ENCODE peak calls at places on chromosome 14, in ten cellular contexts. K is fibroblast of mammary gland; Q is CD8-positive, alpha-beta memory T cell; O is stomach; S is GM20000; J is stimulated activated CD4-positive, alpha-beta T cell treated with anti-CD3 and anti-CD28 coated beads, Interleukin-4, amount 100 ng/mL, for 4 hours; E is NCI-H2081; X is T-helper 2 cell; Y is activated T-helper 1 cell treated with anti-CD3 and anti-CD28 coated beads, Interleukin-12 subunit alpha, Interleukin-12 subunit beta, Interleukin-2, Interleukin-4 antibody, amounts not matched to agents 30 ng/mL and 10 ng/mL and 1 ng/mL, durations not matched to agents 14 hours and 24 hours and 36 hours; L is heart right ventricle. A is an unnamed sample.

GRCh38 chr14:102917469-102918211 is 4.8 kb upstream of the AMN start:
- DNase-seq in K (peak), Q (peak), O (peak), S (peak), J (peak), E (peak), X (peak), Y (peak), L (peak), A (peak)

GRCh38 chr14:87286826-87287225 is 706.2 kb downstream of the GALC start:
- DNase-seq in K (no peak), Q (no peak), O (no peak), S (no peak), J (no peak), E (no peak), X (no peak), Y (no peak), L (no peak), A (no peak)

GRCh38 chr14:72649603-72650227 is 244.2 kb downstream of the DPF3 start:
- DNase-seq in K (no peak), Q (no peak), O (no peak), S (no peak), J (no peak), E (no peak), X (no peak), Y (no peak), L (no peak), A (no peak)

GRCh38 chr14:100861188-100861936 is 35.4 kb downstream of the MEG3 start:
- DNase-seq in K (peak), Q (peak), O (no peak), S (no peak), J (no peak), E (no peak), X (no peak), Y (no peak), L (no peak), A (no peak)

GRCh38 chr14:31253746-31254471 is 46.3 kb upstream of the HECTD1 start:
- DNase-seq in K (no peak), Q (no peak), O (no peak), S (no peak), J (no peak), E (no peak), X (no peak), Y (no peak), L (no peak), A (no peak)

GRCh38 chr14:25150934-25151790 is 101.2 kb upstream of the STXBP6 start:
- DNase-seq in K (peak), Q (no peak), O (no peak), S (peak), J (no peak), E (peak), X (no peak), Y (no peak), L (no peak), A (no peak)

GRCh38 chr14:65185859-65186258 is 83.5 kb upstream of the MAX start:
- DNase-seq in K (no peak), Q (no peak), O (no peak), S (no peak), J (no peak), E (no peak), X (no peak), Y (no peak), L (no peak), A (no peak)

GRCh38 chr14:78985668-78986073 is 815.5 kb downstream of the NRXN3 start:
- DNase-seq in K (peak), Q (no peak), O (no peak), S (no peak), J (no peak), E (peak), X (no peak), Y (no peak), L (no peak), A (no peak)

GRCh38 chr14:20631023-20631820 is 10.3 kb downstream of the OR6S1 start:
- DNase-seq in K (peak), Q (peak), O (peak), S (no peak), J (peak), E (peak), X (peak), Y (no peak), L (no peak), A (no peak)

GRCh38 chr14:88986146-88986841 is 161.8 kb downstream of the TTC8 start:
- DNase-seq in K (peak), Q (no peak), O (no peak), S (no peak), J (no peak), E (no peak), X (no peak), Y (no peak), L (peak), A (no peak)

GRCh38 chr14:95346266-95346665 is 26.6 kb upstream of the CLMN start:
- DNase-seq in K (no peak), Q (no peak), O (no peak), S (no peak), J (no peak), E (no peak), X (no peak), Y (no peak), L (no peak), A (no peak)

GRCh38 chr14:102873546-102874061 is 48.9 kb upstream of the AMN start:
- DNase-seq in K (no peak), Q (no peak), O (no peak), S (no peak), J (no peak), E (no peak), X (no peak), Y (no peak), L (no peak), A (no peak)

GRCh38 chr14:55976619-55977018 is 141.6 kb upstream of the PELI2 start:
- DNase-seq in K (no peak), Q (no peak), O (no peak), S (no peak), J (no peak), E (peak), X (no peak), Y (no peak), L (no peak), A (no peak)

GRCh38 chr14:31941487-31941886 is 135.6 kb upstream of the ARHGAP5 start:
- DNase-seq in K (no peak), Q (no peak), O (no peak), S (no peak), J (no peak), E (no peak), X (no peak), Y (no peak), L (no peak), A (no peak)

GRCh38 chr14:55051426-55052258 is at the start of gene MAPK1IP1L:
- DNase-seq in K (peak), Q (peak), O (peak), S (peak), J (peak), E (peak), X (peak), Y (peak), L (peak), A (peak)

GRCh38 chr14:89509891-89510290 is 92.9 kb upstream of the FOXN3 start:
- DNase-seq in K (peak), Q (no peak), O (no peak), S (no peak), J (no peak), E (no peak), X (no peak), Y (no peak), L (no peak), A (no peak)

GRCh38 chr14:26427059-26427458 is 170.8 kb downstream of the NOVA1 start:
- DNase-seq in K (peak), Q (no peak), O (no peak), S (no peak), J (no peak), E (no peak), X (no peak), Y (no peak), L (no peak), A (no peak)

GRCh38 chr14:89258728-89259273 is 158.2 kb downstream of the FOXN3 start:
- DNase-seq in K (no peak), Q (no peak), O (no peak), S (peak), J (no peak), E (no peak), X (no peak), Y (no peak), L (no peak), A (no peak)

GRCh38 chr14:67449096-67449495 is 37.1 kb upstream of the PLEK2 start:
- DNase-seq in K (no peak), Q (no peak), O (no peak), S (no peak), J (no peak), E (no peak), X (no peak), Y (no peak), L (no peak), A (no peak)

GRCh38 chr14:34345718-34346465 is 116.1 kb downstream of the SPTSSA start:
- DNase-seq in K (no peak), Q (no peak), O (no peak), S (no peak), J (no peak), E (no peak), X (no peak), Y (no peak), L (no peak), A (no peak)

GRCh38 chr14:101812071-101812470 is 50.6 kb downstream of the PPP2R5C start:
- DNase-seq in K (no peak), Q (no peak), O (no peak), S (no peak), J (no peak), E (no peak), X (no peak), Y (no peak), L (peak), A (no peak)

GRCh38 chr14:51167587-51168219 is 72.3 kb upstream of the TMX1 start:
- DNase-seq in K (peak), Q (no peak), O (no peak), S (no peak), J (no peak), E (no peak), X (no peak), Y (no peak), L (no peak), A (no peak)

GRCh38 chr14:50064993-50065392 is 51.4 kb downstream of the VCPKMT start:
- DNase-seq in K (peak), Q (peak), O (peak), S (peak), J (no peak), E (no peak), X (peak), Y (peak), L (no peak), A (peak)

GRCh38 chr14:68952544-68953535 is 26.3 kb downstream of the ACTN1 start:
- DNase-seq in K (peak), Q (no peak), O (no peak), S (no peak), J (no peak), E (no peak), X (no peak), Y (no peak), L (no peak), A (no peak)

GRCh38 chr14:30333934-30334333 is 225.0 kb upstream of the G2E3 start:
- DNase-seq in K (peak), Q (no peak), O (no peak), S (no peak), J (no peak), E (no peak), X (no peak), Y (no peak), L (no peak), A (no peak)

GRCh38 chr14:32588448-32589320 is 259.6 kb downstream of the AKAP6 start:
- DNase-seq in K (peak), Q (no peak), O (no peak), S (peak), J (no peak), E (peak), X (no peak), Y (no peak), L (no peak), A (no peak)

GRCh38 chr14:81125536-81125935 is 95.2 kb downstream of the GTF2A1 start:
- DNase-seq in K (no peak), Q (no peak), O (no peak), S (no peak), J (no peak), E (no peak), X (no peak), Y (no peak), L (no peak), A (no peak)

GRCh38 chr14:97022741-97023140 is 225.6 kb downstream of the VRK1 start:
- DNase-seq in K (no peak), Q (no peak), O (no peak), S (no peak), J (no peak), E (no peak), X (no peak), Y (no peak), L (no peak), A (no peak)

GRCh38 chr14:91899213-91899612 is 31.9 kb upstream of the TC2N start:
- DNase-seq in K (no peak), Q (no peak), O (peak), S (no peak), J (no peak), E (peak), X (no peak), Y (no peak), L (no peak), A (no peak)

GRCh38 chr14:61839452-61839851 is 77.2 kb downstream of the SNAPC1 start:
- DNase-seq in K (peak), Q (no peak), O (no peak), S (no peak), J (no peak), E (no peak), X (no peak), Y (no peak), L (no peak), A (no peak)

GRCh38 chr14:79279645-79280399 is 931.5 kb downstream of the DIO2 start:
- DNase-seq in K (peak), Q (no peak), O (peak), S (no peak), J (no peak), E (peak), X (no peak), Y (no peak), L (peak), A (no peak)

GRCh38 chr14:89256273-89256672 is 160.8 kb downstream of the FOXN3 start:
- DNase-seq in K (no peak), Q (no peak), O (no peak), S (no peak), J (no peak), E (no peak), X (no peak), Y (no peak), L (no peak), A (no peak)

GRCh38 chr14:24339284-24340151 is at the start of gene RIPK3:
- DNase-seq in K (no peak), Q (peak), O (peak), S (peak), J (peak), E (peak), X (peak), Y (peak), L (peak), A (peak)

GRCh38 chr14:80150301-80150700 is 61.0 kb downstream of the DIO2 start:
- DNase-seq in K (no peak), Q (no peak), O (no peak), S (no peak), J (no peak), E (no peak), X (no peak), Y (no peak), L (no peak), A (no peak)

GRCh38 chr14:69154779-69155178 is 1.9 kb upstream of the DCAF5 start:
- DNase-seq in K (no peak), Q (no peak), O (peak), S (no peak), J (no peak), E (peak), X (no peak), Y (no peak), L (no peak), A (no peak)

GRCh38 chr14:51357250-51357649 is 117.2 kb downstream of the TMX1 start:
- DNase-seq in K (no peak), Q (no peak), O (no peak), S (no peak), J (no peak), E (peak), X (no peak), Y (no peak), L (no peak), A (no peak)

GRCh38 chr14:38256358-38256840 is 506 bp upstream of the CLEC14A start:
- DNase-seq in K (peak), Q (no peak), O (no peak), S (peak), J (no peak), E (no peak), X (peak), Y (no peak), L (peak), A (no peak)

GRCh38 chr14:103118019-103118662 is 5.1 kb upstream of the TNFAIP2 start:
- DNase-seq in K (peak), Q (no peak), O (no peak), S (no peak), J (no peak), E (no peak), X (no peak), Y (no peak), L (peak), A (no peak)

GRCh38 chr14:50943261-50943942 is 881 bp downstream of the PYGL start:
- DNase-seq in K (peak), Q (no peak), O (peak), S (no peak), J (no peak), E (no peak), X (no peak), Y (no peak), L (peak), A (no peak)